ENCODE peak calls at places on chromosomes 1 and 21, in seven cellular contexts. Y, X, F, E, D, L and C are unnamed samples.

GRCh38 chr1:227357229-227358078 is 39.2 kb upstream of the CDC42BPA start:
- DNase-seq in D (peak; percentile 78), E (peak; percentile 82), L (peak; percentile 53), F (peak; percentile 91), Y (peak; percentile 85), X (no peak), C (peak; percentile 93)

GRCh38 chr1:14304381-14304865 is 294.1 kb upstream of the KAZN start:
- DNase-seq in D (no peak), F (no peak), X (no peak), E (no peak), Y (peak; percentile 1), L (no peak), C (no peak)

GRCh38 chr1:21619041-21619947 is 49.9 kb downstream of the RAP1GAP start:
- DNase-seq in D (no peak), F (no peak), E (no peak), Y (no peak), X (no peak), L (peak; percentile 72), C (no peak)

GRCh38 chr1:1815606-1816281 is 37.5 kb upstream of the NADK start:
- DNase-seq in X (no peak), L (no peak), D (no peak), Y (no peak), F (no peak), E (no peak), C (no peak)

GRCh38 chr1:92567211-92567868 is 80.6 kb upstream of the GFI1 start:
- DNase-seq in L (no peak), D (peak; percentile 1), X (no peak), Y (peak; percentile 88), E (no peak), F (no peak), C (no peak)

GRCh38 chr1:240092301-240093119 is 827 bp downstream of the FMN2 start:
- DNase-seq in X (peak; percentile 44), Y (peak; percentile 74), L (peak; percentile 69), E (peak; percentile 56), F (peak; percentile 74), D (no peak), C (peak; percentile 80)

GRCh38 chr1:161486806-161487482 is 18.3 kb upstream of the FCGR2A start:
- DNase-seq in Y (peak; percentile 74), L (no peak), X (peak; percentile 53), F (peak; percentile 69), D (peak; percentile 28), E (no peak), C (peak; percentile 75)

GRCh38 chr1:27664291-27664690 is 7.7 kb downstream of the IFI6 start:
- DNase-seq in X (no peak), Y (no peak), D (no peak), E (peak; percentile 54), L (no peak), F (no peak), C (peak; percentile 29)

GRCh38 chr1:54800899-54801759 is at the start of gene TTC22:
- DNase-seq in F (no peak), L (peak; percentile 73), X (no peak), Y (no peak), E (peak; percentile 83), D (peak; percentile 45), C (peak; percentile 54)

GRCh38 chr21:44836666-44837471 is 19.0 kb upstream of the SUMO3 start:
- DNase-seq in E (no peak), X (no peak), L (no peak), D (peak; percentile 16), Y (no peak), F (peak; percentile 67), C (peak; percentile 40)

GRCh38 chr1:105544475-105544874 is 1512.0 kb upstream of the PRMT6 start:
- DNase-seq in X (no peak), E (no peak), L (no peak), D (no peak), F (no peak), Y (peak; percentile 15), C (no peak)

GRCh38 chr1:3221112-3222041 is 152.4 kb downstream of the PRDM16 start:
- DNase-seq in E (no peak), Y (no peak), F (no peak), D (no peak), L (no peak), X (no peak), C (no peak)

GRCh38 chr1:62384276-62385005 is 52.4 kb upstream of the USP1 start:
- DNase-seq in X (no peak), E (no peak), D (no peak), L (peak; percentile 26), F (peak; percentile 6), Y (peak; percentile 86), C (no peak)

GRCh38 chr1:230878584-230878975 is 10.3 kb upstream of the C1orf198 start:
- DNase-seq in E (no peak), X (no peak), L (no peak), Y (peak; percentile 81), F (peak; percentile 67), D (no peak), C (no peak)

GRCh38 chr1:236176337-236177336 is 34.3 kb downstream of the GPR137B start:
- DNase-seq in L (no peak), Y (peak; percentile 40), X (no peak), E (no peak), F (no peak), D (no peak), C (no peak)

GRCh38 chr1:60470231-60470630 is 396.7 kb upstream of the C1orf87 start:
- DNase-seq in D (no peak), F (no peak), E (no peak), Y (no peak), X (no peak), L (no peak), C (no peak)

GRCh38 chr1:235060607-235061470 is 67.8 kb downstream of the TOMM20 start:
- DNase-seq in L (no peak), F (no peak), Y (no peak), D (peak; percentile 88), X (no peak), E (peak; percentile 52), C (peak; percentile 91)

GRCh38 chr1:3850857-3851256 is 6.2 kb downstream of the CEP104 start:
- DNase-seq in X (no peak), E (no peak), F (no peak), L (no peak), D (no peak), Y (no peak), C (no peak)

GRCh38 chr1:8167936-8168335 is 141.8 kb upstream of the ERRFI1 start:
- DNase-seq in L (no peak), F (no peak), X (no peak), D (no peak), E (no peak), Y (no peak), C (peak; percentile 16)

GRCh38 chr1:234239515-234239914 is 133.7 kb upstream of the COA6 start:
- DNase-seq in E (peak; percentile 2), X (no peak), Y (no peak), F (no peak), L (no peak), D (no peak), C (no peak)

GRCh38 chr1:54885863-54886723 is 902 bp downstream of the DHCR24 start:
- DNase-seq in X (no peak), Y (no peak), D (peak; percentile 33), E (no peak), L (peak; percentile 55), F (peak; percentile 39), C (peak; percentile 82)

GRCh38 chr1:154323493-154323892 is 1.8 kb upstream of the ATP8B2 start:
- DNase-seq in L (no peak), E (no peak), Y (no peak), F (no peak), D (no peak), X (no peak), C (no peak)

GRCh38 chr21:45156459-45156858 is 82.1 kb downstream of the ADARB1 start:
- DNase-seq in E (no peak), X (no peak), L (peak; percentile 6), Y (no peak), F (no peak), D (no peak), C (no peak)

GRCh38 chr1:167387251-167387910 is 130.9 kb downstream of the CD247 start:
- DNase-seq in D (no peak), E (no peak), Y (no peak), F (no peak), X (no peak), L (no peak), C (no peak)

GRCh38 chr1:34178072-34178471 is 1.4 kb downstream of the C1orf94 start:
- DNase-seq in L (no peak), X (no peak), D (no peak), F (no peak), E (no peak), Y (no peak), C (no peak)

GRCh38 chr1:183416850-183417690 is 1.1 kb downstream of the NMNAT2 start:
- DNase-seq in X (peak; percentile 69), F (peak; percentile 68), E (peak; percentile 84), D (peak; percentile 70), L (peak; percentile 89), Y (peak; percentile 43), C (peak; percentile 84)

GRCh38 chr1:42477775-42478174 is 14.7 kb downstream of the CCDC30 start:
- DNase-seq in X (no peak), L (no peak), E (no peak), Y (no peak), F (no peak), D (no peak), C (no peak)
- H3K4me2 ChIP-seq in X (no peak overlapping the region), L (no peak overlapping the region), E (no peak overlapping the region), Y (no peak overlapping the region), F (no peak overlapping the region), D (no peak overlapping the region), C (no peak overlapping the region)

DNA sequence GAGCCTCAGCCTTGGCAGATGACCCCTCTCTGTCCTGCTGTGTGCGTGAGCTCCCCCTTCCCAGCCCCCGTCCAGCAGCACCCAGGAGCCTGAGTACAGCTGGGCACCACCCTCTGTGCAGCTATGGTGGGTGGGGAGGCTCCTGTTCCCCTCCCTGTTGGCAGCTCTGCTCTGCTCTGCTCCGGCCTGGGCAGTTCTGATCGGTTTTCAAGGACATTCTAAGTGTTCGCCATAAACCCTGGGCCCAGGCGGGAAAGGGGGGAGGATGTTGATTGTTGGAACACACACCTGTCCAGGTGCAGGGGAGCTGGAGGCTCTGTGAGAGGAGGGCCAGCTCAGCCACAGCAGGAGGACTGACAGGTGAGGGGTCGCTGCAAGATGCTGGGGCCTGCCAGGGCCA is at the start of gene CLCNKB:
- DNase-seq in F (no peak), L (no peak), X (no peak), D (no peak), Y (no peak), E (no peak), C (no peak)
- H2BK120ac ChIP-seq in F (no peak within 1 kb of the TSS), L (no peak within 1 kb of the TSS), X (no peak within 1 kb of the TSS), D (no peak within 1 kb of the TSS), Y (no peak within 1 kb of the TSS), E (no peak within 1 kb of the TSS), C (no peak within 1 kb of the TSS)

DNA sequence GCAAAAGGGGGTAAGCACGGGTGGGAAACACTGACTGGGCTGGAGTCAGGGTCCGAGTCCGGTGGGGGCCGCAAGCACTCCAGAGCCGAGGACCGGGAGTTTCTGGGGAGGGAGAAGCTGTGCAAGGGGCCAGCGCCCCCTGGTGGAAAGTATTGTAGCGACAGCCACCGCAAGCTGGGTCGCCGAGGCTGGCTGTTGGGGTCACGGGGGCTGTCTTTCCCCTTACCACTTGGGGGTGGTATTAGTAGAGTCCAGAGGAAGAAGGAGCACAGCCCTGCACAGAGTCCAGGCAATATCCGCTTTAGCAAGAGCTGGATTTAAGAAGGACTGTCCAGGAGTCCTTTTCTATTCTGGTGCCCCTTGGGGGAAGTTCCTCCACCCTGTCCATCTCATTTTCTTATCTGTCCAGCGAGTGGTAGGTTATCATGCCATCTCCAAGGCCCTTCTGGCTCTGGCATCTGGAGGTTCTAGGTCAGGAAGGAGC is 17.9 kb upstream of the ETV3 start:
- DNase-seq in X (peak; percentile 78), F (peak; percentile 70), L (peak; percentile 98), E (peak; percentile 91), D (peak; percentile 35), Y (peak; percentile 54), C (peak; percentile 90)
- H3K4me2 ChIP-seq in X (peak overlapping the region; percentile 39), F (peak overlapping the region; percentile 41), L (peak overlapping the region; percentile 55), E (peak overlapping the region; percentile 29), D (peak overlapping the region; percentile 66), Y (peak overlapping the region; percentile 89), C (peak overlapping the region; percentile 42)

GRCh38 chr1:173562813-173563212 is 40.1 kb downstream of the SLC9C2 start:
- DNase-seq in X (no peak), Y (no peak), F (no peak), L (no peak), D (peak; percentile 9), E (peak; percentile 47), C (peak; percentile 75)
- H2BK120ac ChIP-seq in X (no peak overlapping the region), Y (no peak overlapping the region), F (no peak overlapping the region), L (no peak overlapping the region), D (no peak overlapping the region), E (no peak overlapping the region), C (no peak overlapping the region)